ENCODE peak calls at places on chromosomes 11 and 22, in nine cellular contexts. I is T-cell, B is DMS153, N is endothelial cell, T is body of pancreas, Q is kidney glomerular epithelial cell, D is M059J, R is ELF-1, X is astrocyte. W is an unnamed sample.

GRCh38 chr11:40328890-40329617 is 1130.4 kb downstream of the LRRC4C start:
- DNase-seq in I (no peak), B (peak), N (peak), T (peak), Q (peak), D (peak), R (peak), X (peak), W (no peak)

GRCh38 chr11:64878223-64878493 is 263 bp downstream of the EHD1 start:
- DNase-seq in I (no peak), B (no peak), N (no peak), T (no peak), Q (no peak), D (no peak), R (no peak), X (no peak), W (no peak)

GRCh38 chr22:37485006-37485713 is 1.0 kb downstream of the MFNG start:
- DNase-seq in I (peak), B (no peak), N (no peak), T (no peak), Q (no peak), D (no peak), R (no peak), X (no peak), W (no peak)

GRCh38 chr11:44149651-44150050 is 54.2 kb downstream of the EXT2 start:
- DNase-seq in I (no peak), B (no peak), N (no peak), T (no peak), Q (no peak), D (no peak), R (no peak), X (peak), W (no peak)

GRCh38 chr22:22865311-22866072 is 22.1 kb upstream of the IGLL5 start:
- DNase-seq in I (peak), B (no peak), N (no peak), T (no peak), Q (no peak), D (no peak), R (no peak), X (no peak), W (no peak)

GRCh38 chr11:117345039-117345438 is 17.4 kb downstream of the CEP164 start:
- DNase-seq in I (no peak), B (no peak), N (no peak), T (no peak), Q (no peak), D (peak), R (no peak), X (peak), W (no peak)

GRCh38 chr11:57546869-57547518 is 9.6 kb downstream of the SMTNL1 start:
- DNase-seq in I (no peak), B (no peak), N (no peak), T (no peak), Q (peak), D (peak), R (peak), X (no peak), W (peak)

GRCh38 chr11:125370561-125371389 is 125.3 kb downstream of the FEZ1 start:
- DNase-seq in I (no peak), B (no peak), N (no peak), T (no peak), Q (no peak), D (no peak), R (peak), X (no peak), W (peak)

GRCh38 chr11:102666331-102666957 is 39.1 kb downstream of the MMP27 start:
- DNase-seq in I (no peak), B (peak), N (no peak), T (peak), Q (peak), D (peak), R (peak), X (peak), W (peak)

GRCh38 chr11:62792193-62792575 is 378 bp upstream of the TMEM223 start:
- DNase-seq in I (no peak), B (no peak), N (no peak), T (no peak), Q (no peak), D (peak), R (peak), X (no peak), W (peak)

GRCh38 chr11:128525411-128526243 is 61.7 kb downstream of the ETS1 start:
- DNase-seq in I (peak), B (no peak), N (no peak), T (no peak), Q (peak), D (peak), R (no peak), X (peak), W (peak)

GRCh38 chr11:45332486-45332934 is 46.4 kb upstream of the SYT13 start:
- DNase-seq in I (no peak), B (peak), N (peak), T (peak), Q (peak), D (peak), R (peak), X (peak), W (peak)

GRCh38 chr11:10374386-10374785 is 69.5 kb downstream of the ADM start:
- DNase-seq in I (no peak), B (no peak), N (no peak), T (no peak), Q (no peak), D (peak), R (no peak), X (no peak), W (no peak)

GRCh38 chr11:103091024-103091423 is 936 bp downstream of the DCUN1D5 start:
- DNase-seq in I (no peak), B (no peak), N (peak), T (no peak), Q (no peak), D (peak), R (peak), X (peak), W (peak)

GRCh38 chr11:70628881-70629844 is 230.8 kb downstream of the CTTN start:
- DNase-seq in I (no peak), B (peak), N (no peak), T (no peak), Q (no peak), D (no peak), R (no peak), X (no peak), W (no peak)

GRCh38 chr11:118434123-118434552 is 2.2 kb upstream of the KMT2A start:
- DNase-seq in I (peak), B (no peak), N (no peak), T (no peak), Q (no peak), D (no peak), R (no peak), X (peak), W (no peak)

GRCh38 chr11:14065153-14065552 is 102.6 kb downstream of the SPON1 start:
- DNase-seq in I (no peak), B (no peak), N (no peak), T (no peak), Q (no peak), D (no peak), R (no peak), X (no peak), W (no peak)

GRCh38 chr11:6452219-6452618 is 11.4 kb upstream of the HPX start:
- DNase-seq in I (no peak), B (no peak), N (no peak), T (no peak), Q (no peak), D (no peak), R (no peak), X (no peak), W (no peak)

GRCh38 chr11:64619811-64620285 is 28.8 kb downstream of the SLC22A12 start:
- DNase-seq in I (no peak), B (no peak), N (no peak), T (peak), Q (peak), D (peak), R (peak), X (peak), W (peak)

GRCh38 chr11:123365955-123366354 is 64.1 kb upstream of the GRAMD1B start:
- DNase-seq in I (no peak), B (no peak), N (no peak), T (no peak), Q (no peak), D (no peak), R (no peak), X (no peak), W (no peak)

GRCh38 chr11:11845551-11845950 is 3.8 kb downstream of the USP47 start:
- DNase-seq in I (no peak), B (no peak), N (no peak), T (no peak), Q (no peak), D (peak), R (no peak), X (peak), W (no peak)

GRCh38 chr22:25930710-25931353 is 188.8 kb downstream of the MYO18B start:
- DNase-seq in I (no peak), B (peak), N (no peak), T (no peak), Q (no peak), D (peak), R (peak), X (no peak), W (peak)

GRCh38 chr11:80103149-80103859 is 662.5 kb upstream of the TENM4 start:
- DNase-seq in I (no peak), B (no peak), N (no peak), T (no peak), Q (peak), D (peak), R (no peak), X (peak), W (no peak)

W was measured in endodermal cell.